ENCODE peak calls at places on chromosome 17, in seven cellular contexts. One of them, this sample, is unnamed.

GRCh38 chr17:42682400-42683384 is at the start of gene CNTNAP1:
- DNase-seq in body of pancreas: peak; percentile 40
- DNase-seq in HCT116: no peak
- DNase-seq in MM.1S: peak; percentile 60
- DNase-seq in OCI-LY7: no peak
- DNase-seq in stomach: peak; percentile 51
- DNase-seq in GM23338: peak; percentile 83
- DNase-seq in this sample: peak; percentile 40

GRCh38 chr17:19904412-19904811 is 36.7 kb upstream of the ULK2 start:
- DNase-seq in body of pancreas: no peak
- DNase-seq in HCT116: no peak
- DNase-seq in MM.1S: no peak
- DNase-seq in OCI-LY7: no peak
- DNase-seq in stomach: no peak
- DNase-seq in GM23338: no peak
- DNase-seq in this sample: no peak

GRCh38 chr17:62140836-62141235 is 75.8 kb upstream of the MED13 start:
- DNase-seq in body of pancreas: peak; percentile 76
- DNase-seq in HCT116: no peak
- DNase-seq in MM.1S: no peak
- DNase-seq in OCI-LY7: no peak
- DNase-seq in stomach: peak; percentile 57
- DNase-seq in GM23338: no peak
- DNase-seq in this sample: no peak

GRCh38 chr17:7750321-7750821 is 32.8 kb downstream of the DNAH2 start:
- DNase-seq in body of pancreas: no peak
- DNase-seq in HCT116: no peak
- DNase-seq in MM.1S: no peak
- DNase-seq in OCI-LY7: no peak
- DNase-seq in stomach: no peak
- DNase-seq in GM23338: no peak
- DNase-seq in this sample: no peak

GRCh38 chr17:76153640-76154039 is 12.6 kb upstream of the FOXJ1 start:
- DNase-seq in body of pancreas: no peak
- DNase-seq in HCT116: no peak
- DNase-seq in MM.1S: no peak
- DNase-seq in OCI-LY7: no peak
- DNase-seq in stomach: no peak
- DNase-seq in GM23338: peak; percentile 67
- DNase-seq in this sample: no peak

GRCh38 chr17:28093999-28094716 is 51.7 kb downstream of the NLK start:
- DNase-seq in body of pancreas: no peak
- DNase-seq in HCT116: no peak
- DNase-seq in MM.1S: no peak
- DNase-seq in OCI-LY7: no peak
- DNase-seq in stomach: no peak
- DNase-seq in GM23338: no peak
- DNase-seq in this sample: no peak

GRCh38 chr17:3724373-3725077 is 822 bp downstream of the HASPIN start:
- DNase-seq in body of pancreas: no peak
- DNase-seq in HCT116: no peak
- DNase-seq in MM.1S: no peak
- DNase-seq in OCI-LY7: no peak
- DNase-seq in stomach: no peak
- DNase-seq in GM23338: peak; percentile 33
- DNase-seq in this sample: no peak

GRCh38 chr17:5416886-5417285 is 2.6 kb downstream of the NUP88 start:
- DNase-seq in body of pancreas: no peak
- DNase-seq in HCT116: no peak
- DNase-seq in MM.1S: no peak
- DNase-seq in OCI-LY7: no peak
- DNase-seq in stomach: no peak
- DNase-seq in GM23338: no peak
- DNase-seq in this sample: no peak

GRCh38 chr17:59330314-59330942 is 1.0 kb upstream of the YPEL2 start:
- DNase-seq in body of pancreas: peak; percentile 90
- DNase-seq in HCT116: no peak
- DNase-seq in MM.1S: peak; percentile 73
- DNase-seq in OCI-LY7: no peak
- DNase-seq in stomach: peak; percentile 77
- DNase-seq in GM23338: peak; percentile 40
- DNase-seq in this sample: no peak

GRCh38 chr17:59607817-59608403 is 11.8 kb upstream of the CLTC start:
- DNase-seq in body of pancreas: peak; percentile 17
- DNase-seq in HCT116: no peak
- DNase-seq in MM.1S: peak; percentile 25
- DNase-seq in OCI-LY7: peak; percentile 22
- DNase-seq in stomach: no peak
- DNase-seq in GM23338: peak; percentile 78
- DNase-seq in this sample: peak; percentile 48

GRCh38 chr17:2911035-2911754 is 115.0 kb downstream of the RAP1GAP2 start:
- DNase-seq in body of pancreas: peak; percentile 35
- DNase-seq in HCT116: no peak
- DNase-seq in MM.1S: no peak
- DNase-seq in OCI-LY7: no peak
- DNase-seq in stomach: no peak
- DNase-seq in GM23338: no peak
- DNase-seq in this sample: no peak

GRCh38 chr17:42881768-42882565 is 18.6 kb upstream of the G6PC1 start:
- DNase-seq in body of pancreas: no peak
- DNase-seq in HCT116: no peak
- DNase-seq in MM.1S: no peak
- DNase-seq in OCI-LY7: no peak
- DNase-seq in stomach: no peak
- DNase-seq in GM23338: no peak
- DNase-seq in this sample: no peak

GRCh38 chr17:75856062-75856681 is 1.0 kb upstream of the WBP2 start:
- DNase-seq in body of pancreas: peak; percentile 35
- DNase-seq in HCT116: no peak
- DNase-seq in MM.1S: peak; percentile 41
- DNase-seq in OCI-LY7: peak; percentile 66
- DNase-seq in stomach: peak; percentile 33
- DNase-seq in GM23338: no peak
- DNase-seq in this sample: no peak

GRCh38 chr17:82592751-82593589 is 55.3 kb downstream of the WDR45B start:
- DNase-seq in body of pancreas: peak; percentile 88
- DNase-seq in HCT116: peak; percentile 70
- DNase-seq in MM.1S: peak; percentile 72
- DNase-seq in OCI-LY7: peak; percentile 87
- DNase-seq in stomach: peak; percentile 82
- DNase-seq in GM23338: peak; percentile 88
- DNase-seq in this sample: peak; percentile 63

GRCh38 chr17:6239237-6239798 is 169.1 kb downstream of the WSCD1 start:
- DNase-seq in body of pancreas: no peak
- DNase-seq in HCT116: no peak
- DNase-seq in MM.1S: no peak
- DNase-seq in OCI-LY7: no peak
- DNase-seq in stomach: no peak
- DNase-seq in GM23338: peak; percentile 21
- DNase-seq in this sample: no peak

GRCh38 chr17:58358408-58359172 is 6.6 kb upstream of the SUPT4H1 start:
- DNase-seq in body of pancreas: no peak
- DNase-seq in HCT116: no peak
- DNase-seq in MM.1S: no peak
- DNase-seq in OCI-LY7: no peak
- DNase-seq in stomach: no peak
- DNase-seq in GM23338: no peak
- DNase-seq in this sample: no peak

GRCh38 chr17:62824290-62825135 is 16.4 kb upstream of the MARCHF10 start:
- DNase-seq in body of pancreas: no peak
- DNase-seq in HCT116: peak; percentile 56
- DNase-seq in MM.1S: no peak
- DNase-seq in OCI-LY7: no peak
- DNase-seq in stomach: no peak
- DNase-seq in GM23338: peak; percentile 89
- DNase-seq in this sample: no peak

GRCh38 chr17:71033336-71033735 is 864.0 kb downstream of the KCNJ2 start:
- DNase-seq in body of pancreas: no peak
- DNase-seq in HCT116: no peak
- DNase-seq in MM.1S: no peak
- DNase-seq in OCI-LY7: no peak
- DNase-seq in stomach: no peak
- DNase-seq in GM23338: peak; percentile 67
- DNase-seq in this sample: no peak

GRCh38 chr17:80520810-80521209 is 23.8 kb upstream of the RPTOR start:
- DNase-seq in body of pancreas: no peak
- DNase-seq in HCT116: no peak
- DNase-seq in MM.1S: no peak
- DNase-seq in OCI-LY7: no peak
- DNase-seq in stomach: no peak
- DNase-seq in GM23338: no peak
- DNase-seq in this sample: no peak
- H3K27ac ChIP-seq in body of pancreas: no peak overlapping the region
- H3K27ac ChIP-seq in HCT116: no peak overlapping the region
- H3K27ac ChIP-seq in MM.1S: no peak overlapping the region
- H3K27ac ChIP-seq in OCI-LY7: no peak overlapping the region
- H3K27ac ChIP-seq in stomach: no peak overlapping the region
- H3K27ac ChIP-seq in GM23338: no peak overlapping the region
- H3K27ac ChIP-seq in this sample: no peak overlapping the region

GRCh38 chr17:50892101-50892776 is 26.1 kb upstream of the TOB1 start:
- DNase-seq in body of pancreas: no peak
- DNase-seq in HCT116: no peak
- DNase-seq in MM.1S: no peak
- DNase-seq in OCI-LY7: no peak
- DNase-seq in stomach: peak; percentile 2
- DNase-seq in GM23338: no peak
- DNase-seq in this sample: no peak

GRCh38 chr17:50889528-50890118 is 23.5 kb upstream of the TOB1 start:
- DNase-seq in body of pancreas: no peak
- DNase-seq in HCT116: no peak
- DNase-seq in MM.1S: no peak
- DNase-seq in OCI-LY7: no peak
- DNase-seq in stomach: peak; percentile 23
- DNase-seq in GM23338: no peak
- DNase-seq in this sample: no peak

GRCh38 chr17:50890675-50891516 is 24.7 kb upstream of the TOB1 start:
- DNase-seq in body of pancreas: peak; percentile 33
- DNase-seq in HCT116: peak; percentile 47
- DNase-seq in MM.1S: no peak
- DNase-seq in OCI-LY7: no peak
- DNase-seq in stomach: peak; percentile 25
- DNase-seq in GM23338: no peak
- DNase-seq in this sample: no peak

GRCh38 chr17:50893183-50893993 is 27.2 kb upstream of the TOB1 start:
- DNase-seq in body of pancreas: peak; percentile 68
- DNase-seq in HCT116: peak; percentile 71
- DNase-seq in MM.1S: no peak
- DNase-seq in OCI-LY7: no peak
- DNase-seq in stomach: no peak
- DNase-seq in GM23338: no peak
- DNase-seq in this sample: no peak

GRCh38 chr17:50891577-50891989 is 25.4 kb upstream of the TOB1 start:
- DNase-seq in body of pancreas: no peak
- DNase-seq in HCT116: no peak
- DNase-seq in MM.1S: no peak
- DNase-seq in OCI-LY7: no peak
- DNase-seq in stomach: no peak
- DNase-seq in GM23338: peak; percentile 61
- DNase-seq in this sample: no peak
- H3K4me3 ChIP-seq in body of pancreas: no peak overlapping the region
- H3K4me3 ChIP-seq in HCT116: no peak overlapping the region
- H3K4me3 ChIP-seq in MM.1S: no peak overlapping the region
- H3K4me3 ChIP-seq in OCI-LY7: no peak overlapping the region
- H3K4me3 ChIP-seq in stomach: no peak overlapping the region
- H3K4me3 ChIP-seq in GM23338: no peak overlapping the region
- H3K4me3 ChIP-seq in this sample: no peak overlapping the region

GRCh38 chr17:21564262-21564661 is 128.1 kb upstream of the KCNJ18 start:
- DNase-seq in body of pancreas: no peak
- DNase-seq in HCT116: no peak
- DNase-seq in MM.1S: no peak
- DNase-seq in OCI-LY7: no peak
- DNase-seq in stomach: no peak
- DNase-seq in GM23338: no peak
- DNase-seq in this sample: no peak
- H3K36me3 ChIP-seq in body of pancreas: no peaks in the 10 kb centered on the region
- H3K36me3 ChIP-seq in HCT116: no peaks in the 10 kb centered on the region
- H3K36me3 ChIP-seq in MM.1S: no peaks in the 10 kb centered on the region
- H3K36me3 ChIP-seq in OCI-LY7: no peaks in the 10 kb centered on the region
- H3K36me3 ChIP-seq in stomach: no peaks in the 10 kb centered on the region
- H3K36me3 ChIP-seq in GM23338: no peaks in the 10 kb centered on the region
- H3K36me3 ChIP-seq in this sample: no peaks in the 10 kb centered on the region

GRCh38 chr17:11997972-11998233 is 628 bp upstream of the ZNF18 start:
- DNase-seq in body of pancreas: no peak
- DNase-seq in HCT116: no peak
- DNase-seq in MM.1S: no peak
- DNase-seq in OCI-LY7: no peak
- DNase-seq in stomach: no peak
- DNase-seq in GM23338: no peak
- DNase-seq in this sample: no peak

GRCh38 chr17:11996722-11997146 is 541 bp downstream of the ZNF18 start:
- DNase-seq in body of pancreas: peak; percentile 55
- DNase-seq in HCT116: peak; percentile 13
- DNase-seq in MM.1S: peak; percentile 76
- DNase-seq in OCI-LY7: peak; percentile 63
- DNase-seq in stomach: peak; percentile 44
- DNase-seq in GM23338: peak; percentile 70
- DNase-seq in this sample: no peak

GRCh38 chr17:11991461-11991860 is 5.8 kb downstream of the ZNF18 start:
- DNase-seq in body of pancreas: no peak
- DNase-seq in HCT116: no peak
- DNase-seq in MM.1S: no peak
- DNase-seq in OCI-LY7: no peak
- DNase-seq in stomach: no peak
- DNase-seq in GM23338: peak; percentile 54
- DNase-seq in this sample: no peak

GRCh38 chr17:11999715-12000114 is 2.4 kb upstream of the ZNF18 start:
- DNase-seq in body of pancreas: no peak
- DNase-seq in HCT116: no peak
- DNase-seq in MM.1S: no peak
- DNase-seq in OCI-LY7: no peak
- DNase-seq in stomach: no peak
- DNase-seq in GM23338: no peak
- DNase-seq in this sample: no peak

DNA sequence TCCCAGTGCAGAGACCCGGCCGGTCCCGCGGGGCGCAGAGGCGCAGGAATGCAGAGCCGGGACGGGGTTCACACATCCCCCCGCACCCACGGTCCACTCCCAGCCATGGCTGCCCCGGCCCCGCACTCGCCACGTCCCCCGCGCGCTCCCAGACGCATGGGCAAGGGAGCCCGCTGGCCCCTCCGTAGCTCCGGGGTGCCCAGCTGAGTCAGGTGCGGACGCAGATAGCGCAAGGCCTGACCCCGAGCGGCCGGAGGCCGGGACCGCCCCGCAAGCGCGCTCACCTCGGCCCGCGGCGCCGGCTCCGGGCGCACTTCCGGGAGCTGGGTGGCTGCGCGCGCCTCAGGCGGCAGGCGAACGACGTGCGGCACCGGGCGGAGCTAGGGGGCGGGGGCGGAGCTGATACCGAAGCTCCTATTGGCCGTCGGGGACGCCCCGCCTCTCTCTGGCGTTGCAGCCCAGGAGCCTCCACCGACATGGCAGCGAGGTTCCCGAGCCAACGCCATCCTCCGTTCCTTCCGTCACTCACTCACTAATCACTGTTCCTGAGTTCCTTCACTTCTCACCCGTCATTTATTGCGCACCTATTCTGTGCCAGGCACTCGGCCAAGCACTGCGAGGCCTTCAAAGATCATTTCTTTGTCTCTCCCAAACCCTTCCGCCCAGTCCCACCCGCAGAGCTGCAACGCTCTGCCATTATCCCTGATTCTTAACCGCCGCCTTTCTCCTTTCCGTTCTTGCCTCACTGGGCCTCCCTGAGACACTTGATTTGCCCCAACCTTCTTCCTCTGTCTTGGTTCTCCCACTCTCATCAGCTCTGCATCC is at the start of gene ZNF18:
- DNase-seq in body of pancreas: peak; percentile 99
- DNase-seq in HCT116: peak; percentile 76
- DNase-seq in MM.1S: peak; percentile 97
- DNase-seq in OCI-LY7: peak; percentile 94
- DNase-seq in stomach: peak; percentile 98
- DNase-seq in GM23338: peak; percentile 97
- DNase-seq in this sample: peak; percentile 92
- H3K27ac ChIP-seq in body of pancreas: peak within 1 kb of the TSS; percentile 97
- H3K27ac ChIP-seq in HCT116: peak within 1 kb of the TSS; percentile 85
- H3K27ac ChIP-seq in MM.1S: peak within 1 kb of the TSS; percentile 80
- H3K27ac ChIP-seq in OCI-LY7: peak within 1 kb of the TSS; percentile 47
- H3K27ac ChIP-seq in stomach: peak within 1 kb of the TSS; percentile 90
- H3K27ac ChIP-seq in GM23338: peak within 1 kb of the TSS; percentile 95
- H3K27ac ChIP-seq in this sample: peak within 1 kb of the TSS; percentile 92